ENCODE peak calls at places on chromosomes 16 and 17, in ten cellular contexts. Q is heart left ventricle; I is mesendoderm; G is small intestine; P is adipocyte; K is ovary; E is CD8-positive, alpha-beta T cell; M is tibial nerve; R is right lobe of liver; H is GM23248. F is an unnamed sample. For H3K4me1, the result is how much of the 10 kb centered on the place peaks cover.

GRCh38 chr17:12857592-12857991 is 68.3 kb downstream of the ARHGAP44 start:
- DNase-seq in Q (no peak), I (no peak), G (no peak), P (no peak), K (no peak), E (no peak), M (no peak), R (no peak), H (no peak), F (no peak)

GRCh38 chr16:22267764-22268163 is 29.4 kb upstream of the POLR3E start:
- DNase-seq in Q (no peak), I (no peak), G (no peak), P (no peak), K (no peak), E (no peak), M (no peak), R (no peak), H (no peak), F (no peak)

GRCh38 chr16:6195966-6196365 is 1098.4 kb upstream of the EEF2KMT start:
- DNase-seq in Q (no peak), I (no peak), G (no peak), P (no peak), K (no peak), E (no peak), M (no peak), R (no peak), H (no peak), F (no peak)

GRCh38 chr16:86031141-86031678 is 132.2 kb downstream of the IRF8 start:
- DNase-seq in Q (no peak), I (no peak), G (no peak), P (no peak), K (no peak), E (no peak), M (no peak), R (no peak), H (no peak), F (no peak)

GRCh38 chr17:4631836-4632582 is 9.5 kb downstream of the ALOX15 start:
- DNase-seq in Q (no peak), I (peak), G (no peak), P (no peak), K (no peak), E (no peak), M (no peak), R (no peak), H (peak), F (no peak)

GRCh38 chr17:48002208-48002919 is 31.5 kb downstream of the CDK5RAP3 start:
- DNase-seq in Q (peak), I (peak), G (no peak), P (peak), K (no peak), E (no peak), M (no peak), R (no peak), H (peak), F (peak)

GRCh38 chr16:23027386-23027785 is 121.9 kb downstream of the USP31 start:
- DNase-seq in Q (no peak), I (no peak), G (no peak), P (no peak), K (no peak), E (no peak), M (no peak), R (no peak), H (no peak), F (no peak)

GRCh38 chr16:7545251-7545650 is 212.6 kb downstream of the RBFOX1 start:
- DNase-seq in Q (no peak), I (no peak), G (no peak), P (no peak), K (no peak), E (no peak), M (no peak), R (no peak), H (no peak), F (no peak)

GRCh38 chr17:80859004-80859941 is 132.4 kb upstream of the CHMP6 start:
- DNase-seq in Q (peak), I (peak), G (peak), P (peak), K (peak), E (no peak), M (peak), R (peak), H (peak), F (peak)

GRCh38 chr17:81116704-81117103 is 48.6 kb upstream of the PVALEF start:
- DNase-seq in Q (no peak), I (no peak), G (no peak), P (no peak), K (no peak), E (no peak), M (no peak), R (peak), H (no peak), F (no peak)

GRCh38 chr16:58034786-58035185 is 9.2 kb downstream of the MMP15 start:
- DNase-seq in Q (no peak), I (no peak), G (no peak), P (no peak), K (no peak), E (no peak), M (no peak), R (no peak), H (no peak), F (peak)

GRCh38 chr16:57999971-58000705 is at the start of gene ZNF319:
- DNase-seq in Q (no peak), I (peak), G (peak), P (peak), K (no peak), E (peak), M (no peak), R (no peak), H (peak), F (no peak)

GRCh38 chr17:58325976-58326468 is 2.6 kb downstream of the TSPOAP1 start:
- DNase-seq in Q (no peak), I (peak), G (no peak), P (no peak), K (no peak), E (no peak), M (no peak), R (peak), H (no peak), F (no peak)

GRCh38 chr17:56978441-56979090 is 635 bp downstream of the SCPEP1 start:
- DNase-seq in Q (no peak), I (peak), G (peak), P (peak), K (no peak), E (no peak), M (no peak), R (no peak), H (peak), F (no peak)

GRCh38 chr17:72358465-72358864 is 237.6 kb downstream of the SOX9 start:
- DNase-seq in Q (no peak), I (no peak), G (no peak), P (peak), K (no peak), E (no peak), M (no peak), R (no peak), H (peak), F (no peak)

GRCh38 chr16:11431915-11432465 is 86.7 kb downstream of the RMI2 start:
- DNase-seq in Q (no peak), I (peak), G (no peak), P (no peak), K (no peak), E (no peak), M (no peak), R (no peak), H (peak), F (no peak)

GRCh38 chr16:11360581-11360980 is 15.3 kb downstream of the RMI2 start:
- DNase-seq in Q (no peak), I (no peak), G (no peak), P (no peak), K (no peak), E (no peak), M (no peak), R (no peak), H (peak), F (no peak)

GRCh38 chr16:12078405-12079245 is 102.1 kb downstream of the SNX29 start:
- DNase-seq in Q (no peak), I (no peak), G (no peak), P (no peak), K (peak), E (no peak), M (no peak), R (peak), H (no peak), F (no peak)

GRCh38 chr16:23702951-23703350 is 10.1 kb downstream of the ERN2 start:
- DNase-seq in Q (no peak), I (no peak), G (no peak), P (no peak), K (no peak), E (no peak), M (no peak), R (no peak), H (no peak), F (no peak)

GRCh38 chr16:58026139-58026704 is 668 bp downstream of the MMP15 start:
- DNase-seq in Q (no peak), I (peak), G (peak), P (peak), K (peak), E (no peak), M (no peak), R (peak), H (peak), F (no peak)

GRCh38 chr16:24950275-24950674 is 64.9 kb downstream of the ARHGAP17 start:
- DNase-seq in Q (no peak), I (no peak), G (peak), P (peak), K (no peak), E (no peak), M (no peak), R (no peak), H (peak), F (peak)

GRCh38 chr16:4944333-4945281 is 7.7 kb upstream of the PPL start:
- DNase-seq in Q (peak), I (peak), G (peak), P (peak), K (peak), E (peak), M (peak), R (peak), H (peak), F (peak)

GRCh38 chr16:15988268-15989013 is 39.0 kb downstream of the ABCC1 start:
- DNase-seq in Q (no peak), I (peak), G (no peak), P (no peak), K (no peak), E (no peak), M (no peak), R (no peak), H (no peak), F (peak)

GRCh38 chr16:49194499-49195260 is 87.0 kb downstream of the CBLN1 start:
- DNase-seq in Q (no peak), I (no peak), G (no peak), P (no peak), K (peak), E (no peak), M (no peak), R (no peak), H (no peak), F (no peak)

GRCh38 chr17:81652901-81653771 is 3.2 kb downstream of the PDE6G start:
- DNase-seq in Q (no peak), I (peak), G (no peak), P (no peak), K (no peak), E (peak), M (no peak), R (no peak), H (no peak), F (peak)

GRCh38 chr16:27359051-27359450 is 42.9 kb upstream of the IL21R start:
- DNase-seq in Q (no peak), I (no peak), G (no peak), P (no peak), K (no peak), E (no peak), M (no peak), R (no peak), H (peak), F (no peak)

GRCh38 chr17:78349831-78350631 is 9.8 kb downstream of the SOCS3 start:
- DNase-seq in Q (no peak), I (no peak), G (no peak), P (no peak), K (no peak), E (no peak), M (no peak), R (no peak), H (peak), F (no peak)

GRCh38 chr17:78348055-78348745 is 11.7 kb downstream of the SOCS3 start:
- DNase-seq in Q (no peak), I (no peak), G (no peak), P (no peak), K (no peak), E (no peak), M (no peak), R (no peak), H (no peak), F (no peak)

GRCh38 chr17:78355045-78355641 is 4.7 kb downstream of the SOCS3 start:
- DNase-seq in Q (no peak), I (no peak), G (no peak), P (no peak), K (no peak), E (no peak), M (no peak), R (peak), H (no peak), F (no peak)

GRCh38 chr17:78347453-78347852 is 12.4 kb downstream of the SOCS3 start:
- DNase-seq in Q (no peak), I (no peak), G (no peak), P (no peak), K (no peak), E (no peak), M (no peak), R (no peak), H (no peak), F (no peak)

GRCh38 chr17:78351449-78352006 is 8.3 kb downstream of the SOCS3 start:
- DNase-seq in Q (peak), I (peak), G (no peak), P (peak), K (peak), E (no peak), M (peak), R (peak), H (peak), F (peak)
- H3K4me1 ChIP-seq in Q (under half), I (under half), G (under half), P (half or more), K (under half), E (half or more), M (under half), R (under half), H (under half), F (under half)

GRCh38 chr17:40517286-40517662 is 15.9 kb upstream of the TNS4 start:
- DNase-seq in Q (no peak), I (peak), G (no peak), P (no peak), K (no peak), E (no peak), M (no peak), R (no peak), H (no peak), F (no peak)

GRCh38 chr17:40515011-40515410 is 13.6 kb upstream of the TNS4 start:
- DNase-seq in Q (no peak), I (no peak), G (no peak), P (no peak), K (peak), E (no peak), M (no peak), R (no peak), H (no peak), F (no peak)

GRCh38 chr17:40515491-40516041 is 14.1 kb upstream of the TNS4 start:
- DNase-seq in Q (no peak), I (peak), G (no peak), P (no peak), K (peak), E (no peak), M (no peak), R (no peak), H (no peak), F (no peak)

GRCh38 chr17:40517981-40518380 is 16.6 kb upstream of the TNS4 start:
- DNase-seq in Q (no peak), I (no peak), G (no peak), P (no peak), K (peak), E (no peak), M (no peak), R (no peak), H (no peak), F (no peak)

GRCh38 chr17:40516581-40517285 is 15.3 kb upstream of the TNS4 start:
- DNase-seq in Q (no peak), I (peak), G (peak), P (no peak), K (peak), E (peak), M (no peak), R (no peak), H (peak), F (peak)
- H3K4me1 ChIP-seq in Q (under half), I (under half), G (under half), P (under half), K (under half), E (under half), M (under half), R (under half), H (under half), F (under half)

GRCh38 chr17:76601042-76601441 is 15.4 kb upstream of the ST6GALNAC2 start:
- DNase-seq in Q (no peak), I (no peak), G (no peak), P (no peak), K (no peak), E (no peak), M (no peak), R (no peak), H (no peak), F (no peak)
- H3K4me1 ChIP-seq in Q (under half), I (under half), G (under half), P (under half), K (under half), E (under half), M (under half), R (under half), H (under half), F (under half)

GRCh38 chr17:34246436-34246835 is 8.6 kb upstream of the CCL2 start:
- DNase-seq in Q (no peak), I (no peak), G (no peak), P (no peak), K (no peak), E (no peak), M (no peak), R (no peak), H (no peak), F (no peak)
- H3K4me1 ChIP-seq in Q (half or more), I (under half), G (under half), P (under half), K (under half), E (under half), M (under half), R (under half), H (under half), F (under half)

GRCh38 chr17:65558683-65559311 is 2.7 kb downstream of the AXIN2 start:
- DNase-seq in Q (no peak), I (peak), G (no peak), P (peak), K (no peak), E (no peak), M (no peak), R (no peak), H (no peak), F (no peak)

GRCh38 chr17:65559483-65559801 is 2.0 kb downstream of the AXIN2 start:
- DNase-seq in Q (no peak), I (no peak), G (no peak), P (peak), K (no peak), E (no peak), M (no peak), R (no peak), H (peak), F (no peak)

GRCh38 chr17:65560628-65561371 is 648 bp downstream of the AXIN2 start:
- DNase-seq in Q (peak), I (peak), G (peak), P (peak), K (peak), E (peak), M (peak), R (peak), H (peak), F (peak)

GRCh38 chr17:65561394-65562205 is at the start of gene AXIN2:
- DNase-seq in Q (peak), I (peak), G (peak), P (peak), K (peak), E (peak), M (peak), R (peak), H (peak), F (peak)

DNA sequence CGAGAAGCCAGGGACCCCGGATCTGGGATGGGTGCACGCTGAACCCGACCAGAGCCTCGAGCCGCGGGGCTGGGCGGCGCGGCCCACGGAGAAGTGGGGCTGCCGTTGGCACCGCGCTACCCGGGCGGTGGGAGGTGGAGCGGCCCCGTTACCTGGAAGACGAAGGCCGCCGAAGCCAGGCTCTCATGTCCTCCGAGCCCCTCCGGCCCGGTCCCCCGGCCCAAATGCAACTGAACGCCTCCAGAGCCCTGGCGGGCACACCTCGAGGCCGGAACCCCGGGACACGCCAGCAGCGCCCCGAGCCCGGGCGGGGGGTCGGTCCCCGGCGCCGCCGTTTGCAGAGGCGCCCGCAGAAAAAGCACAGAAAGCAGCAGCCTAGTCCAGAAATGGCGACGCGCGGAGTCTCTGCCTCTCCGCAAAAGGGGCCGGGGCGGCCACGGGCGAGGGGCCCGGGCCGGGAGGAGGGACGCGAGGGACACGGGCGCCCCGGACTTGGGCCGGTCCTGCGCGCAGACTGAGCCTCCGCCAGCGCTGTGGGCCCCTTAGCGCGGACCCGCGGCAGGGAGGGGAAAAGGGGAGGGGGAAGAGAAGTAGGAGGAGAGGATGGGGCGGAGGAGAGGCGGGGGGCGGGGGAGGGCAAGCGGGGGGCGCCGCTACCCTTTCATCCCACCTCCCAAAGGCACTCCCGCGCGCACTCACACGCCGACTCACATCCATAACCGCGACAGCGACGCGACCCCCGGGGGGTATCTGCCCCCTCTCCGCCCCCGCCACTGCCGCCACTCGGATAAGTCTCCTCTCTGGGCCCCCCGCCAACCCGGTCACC is 1.4 kb downstream of the AXIN2 start:
- DNase-seq in Q (peak), I (peak), G (no peak), P (peak), K (peak), E (peak), M (peak), R (no peak), H (peak), F (peak)
- H3K4me1 ChIP-seq in Q (under half), I (under half), G (under half), P (under half), K (under half), E (under half), M (under half), R (under half), H (under half), F (under half)

GRCh38 chr17:42459256-42459982 is 741 bp downstream of the ATP6V0A1 start:
- DNase-seq in Q (peak), I (peak), G (peak), P (peak), K (peak), E (no peak), M (peak), R (peak), H (peak), F (peak)
- H3K4me1 ChIP-seq in Q (half or more), I (under half), G (under half), P (under half), K (under half), E (under half), M (under half), R (under half), H (under half), F (under half)